ENCODE peak calls at places on chromosomes 12 and 14, in eight cellular contexts. S is G401, F is mesendoderm, P is ureter, T is type B pancreatic cell, W is HCEC 1CT, M is heart left ventricle, E is WTC11. A is an unnamed sample.

GRCh38 chr14:99286761-99287160 is 14.8 kb upstream of the BCL11B start:
- DNase-seq in S (no peak), F (no peak), P (no peak), T (no peak), W (no peak), M (no peak), E (no peak), A (no peak)

GRCh38 chr12:52204095-52204930 is 12.5 kb upstream of the KRT80 start:
- DNase-seq in S (no peak), F (no peak), P (no peak), T (no peak), W (peak; percentile 42), M (no peak), E (peak; percentile 10), A (no peak)

GRCh38 chr12:82757059-82757458 is 70.4 kb downstream of the TMTC2 start:
- DNase-seq in S (no peak), F (no peak), P (no peak), T (no peak), W (no peak), M (no peak), E (no peak), A (no peak)

GRCh38 chr14:95236221-95236620 is 78.9 kb upstream of the DICER1 start:
- DNase-seq in S (no peak), F (no peak), P (no peak), T (no peak), W (no peak), M (no peak), E (no peak), A (no peak)

GRCh38 chr12:104735801-104736200 is 222.3 kb downstream of the SLC41A2 start:
- DNase-seq in S (no peak), F (no peak), P (no peak), T (no peak), W (no peak), M (no peak), E (no peak), A (no peak)

GRCh38 chr12:107344035-107344808 is 250.9 kb upstream of the CRY1 start:
- DNase-seq in S (no peak), F (peak; percentile 85), P (no peak), T (no peak), W (no peak), M (no peak), E (no peak), A (no peak)

GRCh38 chr12:124317400-124317799 is 22.5 kb downstream of the RFLNA start:
- DNase-seq in S (no peak), F (no peak), P (no peak), T (no peak), W (no peak), M (no peak), E (no peak), A (no peak)

GRCh38 chr12:89448526-89448925 is 76.1 kb downstream of the GALNT4 start:
- DNase-seq in S (peak; percentile 69), F (no peak), P (no peak), T (no peak), W (no peak), M (no peak), E (no peak), A (no peak)

GRCh38 chr12:47986832-47987231 is 17.4 kb downstream of the COL2A1 start:
- DNase-seq in S (no peak), F (no peak), P (no peak), T (no peak), W (no peak), M (no peak), E (no peak), A (no peak)

GRCh38 chr14:90758959-90759358 is 57.3 kb downstream of the TTC7B start:
- DNase-seq in S (peak; percentile 60), F (no peak), P (peak; percentile 55), T (no peak), W (peak; percentile 31), M (peak; percentile 77), E (no peak), A (peak; percentile 79)

GRCh38 chr14:86541969-86542368 is 1012.0 kb downstream of the FLRT2 start:
- DNase-seq in S (no peak), F (no peak), P (no peak), T (no peak), W (no peak), M (no peak), E (no peak), A (no peak)

GRCh38 chr14:54447231-54447692 is 6.1 kb upstream of the CNIH1 start:
- DNase-seq in S (no peak), F (no peak), P (no peak), T (no peak), W (peak; percentile 84), M (no peak), E (no peak), A (no peak)

GRCh38 chr12:111584959-111585358 is 14.2 kb downstream of the ATXN2 start:
- DNase-seq in S (no peak), F (no peak), P (no peak), T (no peak), W (peak; percentile 35), M (no peak), E (no peak), A (no peak)

GRCh38 chr14:71566276-71566675 is 366.0 kb upstream of the RGS6 start:
- DNase-seq in S (no peak), F (no peak), P (no peak), T (no peak), W (no peak), M (no peak), E (no peak), A (no peak)

GRCh38 chr14:63642656-63643382 is 1.1 kb upstream of the WDR89 start:
- DNase-seq in S (no peak), F (no peak), P (no peak), T (no peak), W (no peak), M (no peak), E (no peak), A (no peak)

GRCh38 chr14:50363734-50364113 is 33.0 kb downstream of the CDKL1 start:
- DNase-seq in S (no peak), F (no peak), P (peak; percentile 42), T (no peak), W (peak; percentile 36), M (no peak), E (no peak), A (no peak)

GRCh38 chr14:76091036-76091435 is 60.7 kb upstream of the GPATCH2L start:
- DNase-seq in S (peak; percentile 31), F (peak; percentile 22), P (peak; percentile 56), T (no peak), W (no peak), M (peak; percentile 57), E (no peak), A (peak; percentile 72)

GRCh38 chr14:68133856-68134255 is 314.3 kb downstream of the RAD51B start:
- DNase-seq in S (no peak), F (no peak), P (no peak), T (no peak), W (no peak), M (no peak), E (no peak), A (no peak)

A was measured in left ventricle myocardium superior.